ENCODE peak calls at places on chromosomes 5 and 9, in four cellular contexts. P is right atrium auricular region, Q is 8988T, B is ELF-1. K is an unnamed sample.

GRCh38 chr9:18359335-18359734 is 114.6 kb upstream of the ADAMTSL1 start:
- DNase-seq in P (no peak), Q (no peak), B (no peak), K (no peak)

GRCh38 chr5:150791536-150791935 is 13.0 kb downstream of the SMIM3 start:
- DNase-seq in B (no peak), P (no peak), Q (no peak), K (no peak)

GRCh38 chr5:115457985-115458384 is 86.6 kb downstream of the FEM1C start:
- DNase-seq in P (no peak), Q (no peak), B (no peak), K (no peak)

GRCh38 chr9:137491735-137492432 is 32.8 kb upstream of the NSMF start:
- DNase-seq in Q (peak; percentile 14), B (no peak), P (no peak), K (no peak)

GRCh38 chr5:139806726-139807646 is 11.4 kb downstream of the PSD2 start:
- DNase-seq in B (no peak), P (no peak), Q (no peak), K (peak; percentile 48)

GRCh38 chr9:33893861-33894260 is 76.9 kb downstream of the UBE2R2 start:
- DNase-seq in Q (no peak), P (no peak), B (no peak), K (no peak)

GRCh38 chr5:171783051-171783450 is 2.6 kb upstream of the SMIM23 start:
- DNase-seq in Q (no peak), P (no peak), B (no peak), K (no peak)

GRCh38 chr9:17134396-17134842 is 421 bp upstream of the CNTLN start:
- DNase-seq in B (no peak), Q (no peak), P (no peak), K (no peak)

GRCh38 chr5:139130217-139130616 is 68.0 kb downstream of the SIL1 start:
- DNase-seq in P (no peak), B (no peak), Q (no peak), K (no peak)